ENCODE peak calls at places on chromosomes 7 and 10, in four cellular contexts. R, Z, S and O are unnamed samples.

GRCh38 chr10:10293431-10293830 is 724.2 kb upstream of the CELF2 start:
- DNase-seq in S (peak; percentile 36), Z (no peak), R (no peak), O (no peak)

GRCh38 chr7:37549542-37549941 is 100.9 kb upstream of the ELMO1 start:
- DNase-seq in S (no peak), Z (no peak), R (no peak), O (no peak)

GRCh38 chr7:12475362-12476063 is 71.8 kb upstream of the VWDE start:
- DNase-seq in Z (no peak), R (no peak), S (no peak), O (no peak)

GRCh38 chr10:102408728-102409603 is 9.6 kb downstream of the PSD start:
- DNase-seq in Z (peak; percentile 91), R (peak; percentile 95), S (peak; percentile 79), O (no peak)

GRCh38 chr7:21041666-21042065 is 255.0 kb upstream of the SP8 start:
- DNase-seq in S (no peak), Z (no peak), R (no peak), O (no peak)

GRCh38 chr7:151518105-151518780 is 1.5 kb downstream of the RHEB start:
- DNase-seq in Z (peak; percentile 81), S (no peak), R (peak; percentile 91), O (peak; percentile 70)

GRCh38 chr10:35089641-35090161 is 440 bp downstream of the CUL2 start:
- DNase-seq in Z (peak; percentile 18), R (no peak), S (no peak), O (no peak)

GRCh38 chr7:110119883-110120581 is 970.9 kb upstream of the LRRN3 start:
- DNase-seq in Z (no peak), S (no peak), R (no peak), O (no peak)

GRCh38 chr10:87767253-87767652 is 50.8 kb downstream of the ATAD1 start:
- DNase-seq in Z (no peak), R (no peak), S (no peak), O (no peak)

GRCh38 chr10:30813872-30814471 is 184.4 kb upstream of the LYZL2 start:
- DNase-seq in S (no peak), R (peak; percentile 54), Z (no peak), O (no peak)

GRCh38 chr10:13272164-13272571 is 27.7 kb downstream of the PHYH start:
- DNase-seq in Z (no peak), R (peak; percentile 71), S (peak; percentile 67), O (peak; percentile 35)

GRCh38 chr10:43942096-43942885 is 293.6 kb upstream of the ZNF32 start:
- DNase-seq in R (no peak), S (no peak), Z (no peak), O (no peak)

GRCh38 chr7:75879771-75880184 is 944 bp downstream of the RHBDD2 start:
- DNase-seq in R (no peak), S (no peak), Z (peak; percentile 43), O (no peak)

GRCh38 chr10:14820010-14820774 is 17.6 kb downstream of the CDNF start:
- DNase-seq in Z (no peak), S (no peak), R (no peak), O (no peak)

GRCh38 chr10:52314007-52314821 is at the start of gene DKK1:
- DNase-seq in S (peak; percentile 55), Z (peak; percentile 46), R (peak; percentile 69), O (peak; percentile 80)

GRCh38 chr10:124474502-124475070 is 13.0 kb downstream of the LHPP start:
- DNase-seq in R (no peak), S (no peak), Z (no peak), O (no peak)

GRCh38 chr7:150586068-150586777 is 19.0 kb downstream of the GIMAP4 start:
- DNase-seq in Z (peak; percentile 49), R (no peak), S (no peak), O (no peak)

GRCh38 chr7:156594283-156595080 is 46.1 kb upstream of the RNF32 start:
- DNase-seq in Z (no peak), S (no peak), R (no peak), O (no peak)

GRCh38 chr10:85741626-85742300 is 624.8 kb downstream of the GRID1 start:
- DNase-seq in S (no peak), Z (no peak), R (no peak), O (no peak)

GRCh38 chr10:112261281-112261822 is 21.8 kb upstream of the TECTB start:
- DNase-seq in R (no peak), S (no peak), Z (no peak), O (no peak)

GRCh38 chr7:78587443-78588044 is 789.0 kb downstream of the PHTF2 start:
- DNase-seq in Z (no peak), S (no peak), R (no peak), O (no peak)

GRCh38 chr7:82036146-82036886 is 266.5 kb upstream of the HGF start:
- DNase-seq in R (no peak), Z (no peak), S (no peak), O (no peak)

GRCh38 chr7:22563621-22564241 is 63.7 kb upstream of the STEAP1B start:
- DNase-seq in S (no peak), R (no peak), Z (peak; percentile 37), O (no peak)

GRCh38 chr10:11165591-11166543 is 148.2 kb downstream of the CELF2 start:
- DNase-seq in Z (peak; percentile 86), R (peak; percentile 89), S (peak; percentile 49), O (peak; percentile 47)